ENCODE peak calls at places on chromosomes 16 and 17, in eight cellular contexts. One of them, this sample, is unnamed.

GRCh38 chr17:15922586-15922985 is 22.3 kb upstream of the ADORA2B start:
- DNase-seq in nephron progenitor cell: no peak
- DNase-seq in psoas muscle: no peak
- DNase-seq in left lung: no peak
- DNase-seq in HCT116: no peak
- DNase-seq in tibial artery: no peak
- DNase-seq in HFFc6: no peak
- DNase-seq in OCI-LY7: no peak
- DNase-seq in this sample: no peak

GRCh38 chr17:57461082-57461481 is 204.8 kb downstream of the MSI2 start:
- DNase-seq in left lung: no peak
- DNase-seq in nephron progenitor cell: no peak
- DNase-seq in OCI-LY7: no peak
- DNase-seq in tibial artery: no peak
- DNase-seq in HCT116: no peak
- DNase-seq in HFFc6: peak
- DNase-seq in psoas muscle: peak
- DNase-seq in this sample: no peak

GRCh38 chr16:10678655-10679054 is 16.1 kb downstream of the TEKT5 start:
- DNase-seq in nephron progenitor cell: no peak
- DNase-seq in OCI-LY7: no peak
- DNase-seq in tibial artery: no peak
- DNase-seq in HFFc6: no peak
- DNase-seq in HCT116: no peak
- DNase-seq in left lung: no peak
- DNase-seq in psoas muscle: no peak
- DNase-seq in this sample: no peak

GRCh38 chr17:78197147-78197830 is 10.1 kb downstream of the AFMID start:
- DNase-seq in HFFc6: no peak
- DNase-seq in HCT116: no peak
- DNase-seq in OCI-LY7: no peak
- DNase-seq in nephron progenitor cell: no peak
- DNase-seq in psoas muscle: no peak
- DNase-seq in tibial artery: no peak
- DNase-seq in left lung: no peak
- DNase-seq in this sample: no peak

GRCh38 chr16:85955566-85955965 is 56.6 kb downstream of the IRF8 start:
- DNase-seq in psoas muscle: no peak
- DNase-seq in left lung: no peak
- DNase-seq in OCI-LY7: no peak
- DNase-seq in tibial artery: no peak
- DNase-seq in nephron progenitor cell: no peak
- DNase-seq in HFFc6: no peak
- DNase-seq in HCT116: no peak
- DNase-seq in this sample: no peak

GRCh38 chr17:70050192-70050591 is 24.8 kb upstream of the KCNJ16 start:
- DNase-seq in OCI-LY7: no peak
- DNase-seq in tibial artery: no peak
- DNase-seq in HCT116: no peak
- DNase-seq in HFFc6: no peak
- DNase-seq in nephron progenitor cell: no peak
- DNase-seq in psoas muscle: no peak
- DNase-seq in left lung: no peak
- DNase-seq in this sample: no peak

GRCh38 chr17:49951362-49952080 is 17.5 kb upstream of the DLX4 start:
- DNase-seq in HCT116: no peak
- DNase-seq in tibial artery: no peak
- DNase-seq in OCI-LY7: no peak
- DNase-seq in nephron progenitor cell: no peak
- DNase-seq in left lung: peak
- DNase-seq in psoas muscle: no peak
- DNase-seq in HFFc6: no peak
- DNase-seq in this sample: no peak

GRCh38 chr16:48864055-48864454 is 254.1 kb upstream of the N4BP1 start:
- DNase-seq in HFFc6: no peak
- DNase-seq in OCI-LY7: peak
- DNase-seq in left lung: no peak
- DNase-seq in tibial artery: no peak
- DNase-seq in psoas muscle: no peak
- DNase-seq in nephron progenitor cell: no peak
- DNase-seq in HCT116: no peak
- DNase-seq in this sample: no peak

GRCh38 chr17:80029235-80029974 is 6.3 kb downstream of the TBC1D16 start:
- DNase-seq in HFFc6: peak
- DNase-seq in tibial artery: peak
- DNase-seq in left lung: no peak
- DNase-seq in HCT116: no peak
- DNase-seq in OCI-LY7: no peak
- DNase-seq in nephron progenitor cell: no peak
- DNase-seq in psoas muscle: peak
- DNase-seq in this sample: no peak

GRCh38 chr16:69399361-69399760 is 13.6 kb upstream of the TERF2 start:
- DNase-seq in HFFc6: peak
- DNase-seq in OCI-LY7: no peak
- DNase-seq in psoas muscle: no peak
- DNase-seq in HCT116: no peak
- DNase-seq in tibial artery: no peak
- DNase-seq in left lung: no peak
- DNase-seq in nephron progenitor cell: no peak
- DNase-seq in this sample: no peak

GRCh38 chr16:57045694-57046381 is 46.5 kb upstream of the CPNE2 start:
- DNase-seq in HCT116: peak
- DNase-seq in HFFc6: peak
- DNase-seq in OCI-LY7: peak
- DNase-seq in left lung: no peak
- DNase-seq in nephron progenitor cell: peak
- DNase-seq in tibial artery: peak
- DNase-seq in psoas muscle: peak
- DNase-seq in this sample: peak

GRCh38 chr16:22739077-22739476 is 74.9 kb upstream of the HS3ST2 start:
- DNase-seq in nephron progenitor cell: no peak
- DNase-seq in HCT116: no peak
- DNase-seq in OCI-LY7: peak
- DNase-seq in HFFc6: no peak
- DNase-seq in tibial artery: no peak
- DNase-seq in left lung: no peak
- DNase-seq in psoas muscle: no peak
- DNase-seq in this sample: no peak

DNA sequence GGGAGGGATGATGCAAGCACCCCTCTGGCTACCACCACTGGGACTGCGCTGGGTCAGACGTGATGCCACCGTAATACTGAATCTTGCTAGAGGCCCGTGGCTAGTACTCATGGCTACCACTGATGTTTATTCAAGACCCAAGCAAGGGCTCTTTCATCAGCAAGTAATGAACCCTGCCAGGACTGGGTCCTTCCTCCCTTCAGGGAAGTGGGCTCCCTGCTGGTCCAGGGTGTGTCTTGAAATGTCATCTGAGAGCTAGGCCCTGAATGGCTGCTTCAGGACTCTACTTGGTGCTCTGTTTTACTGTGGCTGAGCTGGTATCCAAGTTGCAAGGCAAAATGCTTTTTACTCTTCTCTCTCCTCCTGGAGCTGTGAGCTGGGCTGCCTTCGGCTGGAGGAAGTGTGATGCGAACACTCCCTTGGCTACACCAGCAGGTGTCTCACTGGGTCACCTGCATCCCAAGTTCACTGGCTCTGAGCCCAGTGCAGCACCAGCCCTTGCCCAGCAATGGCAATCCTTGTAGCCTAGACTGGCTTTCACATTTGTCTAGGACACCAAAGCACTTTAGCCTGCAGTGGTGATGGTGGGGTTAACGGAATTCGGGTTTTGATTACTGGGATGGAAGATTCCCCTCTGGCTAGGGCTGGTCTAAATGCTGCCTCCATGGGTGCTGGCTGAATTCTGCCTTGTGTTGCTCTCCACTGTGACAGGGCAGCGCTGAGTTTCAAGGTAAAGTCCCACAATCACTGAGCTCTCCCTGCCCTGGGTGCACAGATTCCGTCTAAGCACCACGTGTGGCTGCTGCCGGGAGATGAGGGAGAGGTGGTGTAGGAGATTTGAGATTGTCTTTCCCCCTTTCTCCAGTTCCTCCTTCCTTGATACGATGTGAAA is 98.6 kb downstream of the USP22 start:
- DNase-seq in nephron progenitor cell: peak
- DNase-seq in psoas muscle: no peak
- DNase-seq in OCI-LY7: peak
- DNase-seq in left lung: peak
- DNase-seq in HFFc6: no peak
- DNase-seq in tibial artery: no peak
- DNase-seq in HCT116: peak
- DNase-seq in this sample: no peak
- TF ChIP-seq CTCF in nephron progenitor cell: peak
- TF ChIP-seq CTCF in psoas muscle: peak
- TF ChIP-seq CTCF in OCI-LY7: peak
- TF ChIP-seq CTCF in left lung: peak
- TF ChIP-seq CTCF in HFFc6: peak
- TF ChIP-seq CTCF in tibial artery: no peak
- TF ChIP-seq CTCF in HCT116: peak
- TF ChIP-seq CTCF in this sample: peak

DNA sequence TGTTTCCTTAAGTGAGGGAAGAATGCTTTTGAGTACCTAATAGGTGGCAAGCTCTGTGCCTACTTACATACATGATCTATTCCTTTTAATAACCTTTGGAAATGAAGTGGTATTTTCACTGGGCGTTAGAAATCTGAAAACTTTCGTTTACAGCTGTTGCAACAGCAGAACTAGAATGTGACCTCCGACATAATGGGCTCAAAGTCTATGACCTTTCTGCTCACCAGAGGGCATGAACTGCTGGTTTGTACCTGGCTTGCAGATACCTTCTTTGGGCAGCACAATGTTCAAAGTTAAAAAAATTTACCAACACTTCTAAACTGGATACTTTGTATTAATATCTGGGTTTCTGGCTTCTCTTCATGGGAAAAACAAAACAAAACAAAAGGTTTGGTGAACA is 24.3 kb downstream of the CA4 start:
- DNase-seq in psoas muscle: no peak
- DNase-seq in tibial artery: no peak
- DNase-seq in nephron progenitor cell: no peak
- DNase-seq in left lung: no peak
- DNase-seq in HFFc6: no peak
- DNase-seq in OCI-LY7: no peak
- DNase-seq in HCT116: no peak
- DNase-seq in this sample: no peak
- TF ChIP-seq CTCF in psoas muscle: no peak
- TF ChIP-seq CTCF in tibial artery: no peak
- TF ChIP-seq CTCF in nephron progenitor cell: no peak
- TF ChIP-seq CTCF in left lung: no peak
- TF ChIP-seq CTCF in HFFc6: no peak
- TF ChIP-seq CTCF in OCI-LY7: no peak
- TF ChIP-seq CTCF in HCT116: no peak
- TF ChIP-seq CTCF in this sample: no peak

GRCh38 chr16:68097088-68097487 is 11.9 kb downstream of the NFATC3 start:
- DNase-seq in HCT116: no peak
- DNase-seq in tibial artery: no peak
- DNase-seq in OCI-LY7: no peak
- DNase-seq in left lung: no peak
- DNase-seq in psoas muscle: no peak
- DNase-seq in HFFc6: no peak
- DNase-seq in nephron progenitor cell: no peak
- DNase-seq in this sample: no peak

GRCh38 chr16:68091604-68092261 is 6.6 kb downstream of the NFATC3 start:
- DNase-seq in HCT116: no peak
- DNase-seq in psoas muscle: no peak
- DNase-seq in HFFc6: peak
- DNase-seq in left lung: no peak
- DNase-seq in nephron progenitor cell: no peak
- DNase-seq in OCI-LY7: no peak
- DNase-seq in tibial artery: no peak
- DNase-seq in this sample: no peak

GRCh38 chr16:68096491-68096890 is 11.3 kb downstream of the NFATC3 start:
- DNase-seq in HFFc6: no peak
- DNase-seq in left lung: no peak
- DNase-seq in psoas muscle: no peak
- DNase-seq in nephron progenitor cell: no peak
- DNase-seq in OCI-LY7: no peak
- DNase-seq in tibial artery: no peak
- DNase-seq in HCT116: no peak
- DNase-seq in this sample: no peak

GRCh38 chr16:68094614-68094934 is 9.4 kb downstream of the NFATC3 start:
- DNase-seq in HFFc6: no peak
- DNase-seq in tibial artery: no peak
- DNase-seq in left lung: no peak
- DNase-seq in OCI-LY7: no peak
- DNase-seq in HCT116: no peak
- DNase-seq in psoas muscle: no peak
- DNase-seq in nephron progenitor cell: no peak
- DNase-seq in this sample: no peak

GRCh38 chr16:68093816-68094613 is 8.8 kb downstream of the NFATC3 start:
- DNase-seq in nephron progenitor cell: no peak
- DNase-seq in HCT116: no peak
- DNase-seq in HFFc6: peak
- DNase-seq in psoas muscle: no peak
- DNase-seq in tibial artery: no peak
- DNase-seq in OCI-LY7: peak
- DNase-seq in left lung: no peak
- DNase-seq in this sample: no peak
- TF ChIP-seq CTCF in nephron progenitor cell: peak
- TF ChIP-seq CTCF in HCT116: peak
- TF ChIP-seq CTCF in HFFc6: peak
- TF ChIP-seq CTCF in psoas muscle: peak
- TF ChIP-seq CTCF in tibial artery: peak
- TF ChIP-seq CTCF in OCI-LY7: peak
- TF ChIP-seq CTCF in left lung: no peak
- TF ChIP-seq CTCF in this sample: peak

GRCh38 chr17:81717049-81717765 is 5.1 kb downstream of the SLC25A10 start:
- DNase-seq in OCI-LY7: no peak
- DNase-seq in nephron progenitor cell: no peak
- DNase-seq in HFFc6: no peak
- DNase-seq in left lung: no peak
- DNase-seq in HCT116: no peak
- DNase-seq in tibial artery: no peak
- DNase-seq in psoas muscle: no peak
- DNase-seq in this sample: no peak

GRCh38 chr17:81715872-81716673 is 4.0 kb downstream of the SLC25A10 start:
- DNase-seq in HCT116: no peak
- DNase-seq in nephron progenitor cell: no peak
- DNase-seq in left lung: no peak
- DNase-seq in OCI-LY7: no peak
- DNase-seq in tibial artery: no peak
- DNase-seq in HFFc6: no peak
- DNase-seq in psoas muscle: peak
- DNase-seq in this sample: no peak

GRCh38 chr17:81717766-81718089 is 5.6 kb downstream of the SLC25A10 start:
- DNase-seq in nephron progenitor cell: no peak
- DNase-seq in psoas muscle: no peak
- DNase-seq in HCT116: no peak
- DNase-seq in HFFc6: no peak
- DNase-seq in left lung: no peak
- DNase-seq in OCI-LY7: no peak
- DNase-seq in tibial artery: no peak
- DNase-seq in this sample: no peak

GRCh38 chr17:81715107-81715871 is 3.2 kb downstream of the SLC25A10 start:
- DNase-seq in nephron progenitor cell: no peak
- DNase-seq in HFFc6: no peak
- DNase-seq in left lung: no peak
- DNase-seq in OCI-LY7: no peak
- DNase-seq in HCT116: no peak
- DNase-seq in tibial artery: no peak
- DNase-seq in psoas muscle: peak
- DNase-seq in this sample: no peak

DNA sequence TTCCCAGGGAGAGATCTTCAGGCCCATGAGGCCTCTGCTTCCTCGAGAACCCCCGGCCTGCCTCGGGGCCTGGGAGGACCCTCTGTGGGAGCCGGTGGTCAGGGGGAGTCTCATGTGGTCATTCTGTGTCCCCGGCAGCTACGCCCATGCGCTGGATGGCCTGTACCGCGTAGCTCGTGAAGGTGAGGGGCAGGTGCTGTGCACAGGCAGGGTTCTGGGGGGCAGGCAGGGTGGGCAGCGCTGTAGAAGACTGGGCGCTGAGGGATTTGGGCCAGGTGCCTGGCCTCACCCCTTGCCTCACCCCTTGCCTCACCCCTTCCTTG is 4.6 kb downstream of the SLC25A10 start:
- DNase-seq in HCT116: no peak
- DNase-seq in HFFc6: no peak
- DNase-seq in tibial artery: no peak
- DNase-seq in psoas muscle: no peak
- DNase-seq in nephron progenitor cell: no peak
- DNase-seq in OCI-LY7: no peak
- DNase-seq in left lung: no peak
- DNase-seq in this sample: no peak
- TF ChIP-seq CTCF in HCT116: no peak
- TF ChIP-seq CTCF in HFFc6: no peak
- TF ChIP-seq CTCF in tibial artery: no peak
- TF ChIP-seq CTCF in psoas muscle: no peak
- TF ChIP-seq CTCF in nephron progenitor cell: no peak
- TF ChIP-seq CTCF in OCI-LY7: no peak
- TF ChIP-seq CTCF in left lung: no peak
- TF ChIP-seq CTCF in this sample: no peak

This sample was measured in Panc1.